ENCODE peak calls at places on chromosome 13, in six cellular contexts. G is nephron progenitor cell, L is epithelial cell of prostate, W is H9, V is endothelial cell, F is NCI-H1105. H is an unnamed sample.

GRCh38 chr13:31927219-31927653 is 104.3 kb upstream of the FRY start:
- DNase-seq in L (no peak), V (no peak), G (no peak), W (no peak), F (no peak), H (no peak)

GRCh38 chr13:45415112-45415511 is 3.1 kb downstream of the SLC25A30 start:
- DNase-seq in G (no peak), V (no peak), L (no peak), F (no peak), W (no peak), H (no peak)

GRCh38 chr13:21823949-21824348 is 153.1 kb downstream of the FGF9 start:
- DNase-seq in G (no peak), L (no peak), V (no peak), W (no peak), F (no peak), H (no peak)

GRCh38 chr13:49371943-49372636 is 71.8 kb downstream of the CAB39L start:
- DNase-seq in G (no peak), W (no peak), V (no peak), L (no peak), F (peak), H (no peak)

GRCh38 chr13:83984793-83985192 is 102.5 kb upstream of the SLITRK1 start:
- DNase-seq in F (no peak), V (no peak), L (no peak), G (no peak), W (no peak), H (no peak)

GRCh38 chr13:48838193-48839000 is 137.3 kb upstream of the FNDC3A start:
- DNase-seq in G (no peak), F (no peak), V (no peak), W (no peak), L (no peak), H (no peak)

GRCh38 chr13:82654851-82655517 is 1227.3 kb downstream of the SLITRK1 start:
- DNase-seq in G (no peak), V (no peak), L (no peak), F (no peak), W (no peak), H (no peak)

GRCh38 chr13:32001392-32001768 is 30.2 kb upstream of the FRY start:
- DNase-seq in V (peak), F (no peak), W (peak), L (no peak), G (no peak), H (no peak)

GRCh38 chr13:37029617-37030016 is 29.0 kb downstream of the EXOSC8 start:
- DNase-seq in W (no peak), V (no peak), G (no peak), F (no peak), L (no peak), H (no peak)

GRCh38 chr13:94345374-94346195 is 133.9 kb downstream of the DCT start:
- DNase-seq in W (no peak), G (no peak), V (no peak), F (peak), L (peak), H (no peak)

GRCh38 chr13:91701975-91702374 is 303.6 kb downstream of the GPC5 start:
- DNase-seq in L (no peak), V (no peak), W (no peak), G (no peak), F (no peak), H (no peak)

GRCh38 chr13:27476943-27477681 is 26.7 kb upstream of the MTIF3 start:
- DNase-seq in G (no peak), V (no peak), W (no peak), F (no peak), L (peak), H (no peak)

GRCh38 chr13:42996584-42996983 is 4.5 kb upstream of the EPSTI1 start:
- DNase-seq in L (peak), V (no peak), F (no peak), G (no peak), W (no peak), H (no peak)

GRCh38 chr13:39032150-39032549 is 5.7 kb downstream of the PROSER1 start:
- DNase-seq in V (no peak), F (no peak), L (no peak), W (no peak), G (no peak), H (no peak)

GRCh38 chr13:91567485-91568207 is 169.2 kb downstream of the GPC5 start:
- DNase-seq in L (no peak), W (no peak), V (no peak), F (no peak), G (no peak), H (no peak)

GRCh38 chr13:67139551-67139950 is 90.6 kb downstream of the PCDH9 start:
- DNase-seq in W (no peak), L (no peak), F (peak), G (no peak), V (no peak), H (no peak)